ENCODE peak calls at places on chromosome 21, in six cellular contexts. N is IMR-90, R is K562, Z is SK-N-SH, V is GM12878, F is HepG2. K is an unnamed sample.

GRCh38 chr21:41631564-41632461 is 123.9 kb upstream of the TMPRSS2 start:
- DNase-seq in N (no peak), R (no peak), Z (no peak), V (no peak), F (no peak), K (peak; percentile 39)

GRCh38 chr21:37712204-37712934 is 203.9 kb downstream of the KCNJ6 start:
- DNase-seq in N (peak; percentile 73), R (peak; percentile 67), Z (peak; percentile 64), V (no peak), F (peak; percentile 41), K (peak; percentile 27)

GRCh38 chr21:16002872-16003466 is 273.2 kb downstream of the USP25 start:
- DNase-seq in N (peak; percentile 51), R (no peak), Z (peak; percentile 34), V (no peak), F (no peak), K (peak; percentile 20)

GRCh38 chr21:29238967-29239289 is 59.8 kb upstream of the BACH1 start:
- DNase-seq in N (peak; percentile 76), R (no peak), Z (no peak), V (no peak), F (no peak), K (no peak)

GRCh38 chr21:29130234-29130993 is at the start of gene MAP3K7CL:
- DNase-seq in N (peak; percentile 100), R (no peak), Z (no peak), V (no peak), F (no peak), K (no peak)

GRCh38 chr21:39353295-39353694 is 4.4 kb upstream of the HMGN1 start:
- DNase-seq in N (peak; percentile 73), R (no peak), Z (no peak), V (no peak), F (no peak), K (no peak)

GRCh38 chr21:37636152-37636860 is 269.7 kb downstream of the DYRK1A start:
- DNase-seq in N (peak; percentile 76), R (no peak), Z (no peak), V (no peak), F (no peak), K (peak; percentile 49)

GRCh38 chr21:41480086-41480690 is 27.8 kb downstream of the TMPRSS2 start:
- DNase-seq in N (no peak), R (no peak), Z (no peak), V (no peak), F (no peak), K (no peak)

GRCh38 chr21:29152936-29153335 is 22.5 kb downstream of the MAP3K7CL start:
- DNase-seq in N (no peak), R (no peak), Z (no peak), V (no peak), F (no peak), K (no peak)

GRCh38 chr21:38664821-38665220 is 140.9 kb upstream of the ETS2 start:
- DNase-seq in N (no peak), R (no peak), Z (no peak), V (no peak), F (no peak), K (no peak)

GRCh38 chr21:17105972-17106371 is 406.9 kb upstream of the CXADR start:
- DNase-seq in N (no peak), R (no peak), Z (no peak), V (no peak), F (no peak), K (no peak)

GRCh38 chr21:15421947-15422346 is 307.8 kb upstream of the USP25 start:
- DNase-seq in N (no peak), R (no peak), Z (no peak), V (no peak), F (no peak), K (no peak)

GRCh38 chr21:14057313-14057712 is 153.4 kb downstream of the LIPI start:
- DNase-seq in N (no peak), R (no peak), Z (no peak), V (no peak), F (no peak), K (no peak)

GRCh38 chr21:17782051-17782450 is 37.1 kb downstream of the C21orf91 start:
- DNase-seq in N (no peak), R (no peak), Z (no peak), V (no peak), F (no peak), K (no peak)

GRCh38 chr21:35077975-35078374 is 28.9 kb upstream of the RUNX1 start:
- DNase-seq in N (no peak), R (no peak), Z (no peak), V (no peak), F (no peak), K (no peak)

GRCh38 chr21:39452207-39452964 is 616 bp downstream of the SH3BGR start:
- DNase-seq in N (peak; percentile 83), R (no peak), Z (no peak), V (no peak), F (peak; percentile 3), K (no peak)

GRCh38 chr21:40964691-40965090 is 117.7 kb upstream of the DSCAM start:
- DNase-seq in N (no peak), R (no peak), Z (no peak), V (no peak), F (no peak), K (no peak)

GRCh38 chr21:36325373-36326010 is 5.5 kb downstream of the MORC3 start:
- DNase-seq in N (peak; percentile 42), R (no peak), Z (no peak), V (no peak), F (peak; percentile 42), K (no peak)

GRCh38 chr21:39104911-39105310 is 78.3 kb downstream of the PSMG1 start:
- DNase-seq in N (no peak), R (no peak), Z (no peak), V (no peak), F (no peak), K (no peak)

GRCh38 chr21:35206141-35207125 is 157.3 kb upstream of the RUNX1 start:
- DNase-seq in N (peak; percentile 32), R (peak; percentile 75), Z (no peak), V (no peak), F (no peak), K (no peak)

GRCh38 chr21:41639766-41640165 is 127.1 kb downstream of the RIPK4 start:
- DNase-seq in N (no peak), R (no peak), Z (no peak), V (no peak), F (no peak), K (no peak)

GRCh38 chr21:42107177-42107880 is 36.2 kb downstream of the UMODL1 start:
- DNase-seq in N (no peak), R (peak; percentile 52), Z (peak; percentile 48), V (no peak), F (no peak), K (no peak)

GRCh38 chr21:43297989-43298388 is 128.9 kb downstream of the SIK1 start:
- DNase-seq in N (no peak), R (no peak), Z (no peak), V (no peak), F (no peak), K (no peak)

GRCh38 chr21:18832950-18833349 is 429.4 kb upstream of the TMPRSS15 start:
- DNase-seq in N (no peak), R (no peak), Z (no peak), V (no peak), F (no peak), K (no peak)

GRCh38 chr21:33763573-33763881 is 121.2 kb downstream of the ITSN1 start:
- DNase-seq in N (no peak), R (no peak), Z (no peak), V (no peak), F (no peak), K (no peak)
- TF ChIP-seq SMC3 in N (no peak), R (no peak), Z (no peak), V (no peak), F (no peak), K (no peak)

DNA sequence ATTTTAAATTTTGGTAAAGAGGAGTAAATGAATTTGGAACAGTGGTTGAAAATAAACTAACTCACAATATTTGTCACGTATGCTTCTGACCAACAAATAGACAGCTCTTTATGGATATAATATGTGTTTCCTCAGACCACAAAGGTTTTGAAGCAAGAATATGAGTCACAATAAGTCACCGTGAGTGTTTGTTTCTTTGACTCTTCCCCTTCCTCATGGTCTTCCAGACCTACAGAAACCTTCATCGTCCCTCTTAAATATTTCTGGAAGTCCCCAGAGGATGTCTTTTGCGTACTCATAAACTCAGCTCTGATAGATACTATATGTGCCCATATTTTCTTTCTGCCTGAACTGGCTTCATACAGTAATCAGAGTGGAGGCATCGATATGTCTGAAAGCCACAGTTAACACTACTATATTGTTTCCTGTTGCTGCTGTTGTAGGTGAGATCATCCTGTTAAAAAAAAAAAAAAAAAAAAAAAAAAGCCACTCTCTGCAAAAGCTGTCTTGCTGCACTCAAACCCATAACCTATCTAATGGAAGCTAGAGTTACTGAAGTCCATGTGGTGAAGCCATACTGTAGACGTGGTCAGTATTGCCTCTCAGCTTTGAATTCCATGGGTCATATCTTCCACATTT is 38.4 kb downstream of the ADAMTS1 start:
- DNase-seq in N (peak; percentile 81), R (no peak), Z (no peak), V (no peak), F (no peak), K (no peak)
- TF ChIP-seq SMC3 in N (no peak), R (no peak), Z (no peak), V (no peak), F (no peak), K (no peak)

GRCh38 chr21:27793901-27794300 is 827.0 kb upstream of the ADAMTS5 start:
- DNase-seq in N (no peak), R (no peak), Z (no peak), V (no peak), F (no peak), K (no peak)

GRCh38 chr21:27799861-27800260 is 833.0 kb upstream of the ADAMTS5 start:
- DNase-seq in N (no peak), R (no peak), Z (no peak), V (no peak), F (no peak), K (no peak)

GRCh38 chr21:27796106-27796505 is 829.2 kb upstream of the ADAMTS5 start:
- DNase-seq in N (peak; percentile 68), R (no peak), Z (peak; percentile 40), V (no peak), F (no peak), K (no peak)

DNA sequence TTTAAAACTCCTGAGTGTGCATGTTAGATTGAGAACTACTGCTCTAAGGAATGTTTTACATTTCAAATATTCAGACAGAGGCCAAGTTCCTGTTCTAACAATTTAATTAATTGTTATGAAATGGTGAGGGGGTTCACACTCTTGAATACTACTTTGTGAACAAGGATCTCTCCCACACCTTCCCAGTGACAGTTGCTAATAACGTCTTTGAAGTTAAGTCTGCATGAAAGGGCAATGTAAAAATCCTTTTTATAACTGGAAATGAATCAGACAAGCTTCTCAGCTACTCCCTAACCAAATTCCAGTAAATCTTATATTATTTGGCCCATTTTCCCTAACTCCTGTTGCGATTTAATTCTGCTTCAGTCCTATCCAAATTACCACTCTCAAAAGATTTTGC is 828.5 kb upstream of the ADAMTS5 start:
- DNase-seq in N (no peak), R (no peak), Z (no peak), V (no peak), F (no peak), K (no peak)
- TF ChIP-seq SMC3 in N (no peak), R (no peak), Z (no peak), V (no peak), F (no peak), K (no peak)

DNA sequence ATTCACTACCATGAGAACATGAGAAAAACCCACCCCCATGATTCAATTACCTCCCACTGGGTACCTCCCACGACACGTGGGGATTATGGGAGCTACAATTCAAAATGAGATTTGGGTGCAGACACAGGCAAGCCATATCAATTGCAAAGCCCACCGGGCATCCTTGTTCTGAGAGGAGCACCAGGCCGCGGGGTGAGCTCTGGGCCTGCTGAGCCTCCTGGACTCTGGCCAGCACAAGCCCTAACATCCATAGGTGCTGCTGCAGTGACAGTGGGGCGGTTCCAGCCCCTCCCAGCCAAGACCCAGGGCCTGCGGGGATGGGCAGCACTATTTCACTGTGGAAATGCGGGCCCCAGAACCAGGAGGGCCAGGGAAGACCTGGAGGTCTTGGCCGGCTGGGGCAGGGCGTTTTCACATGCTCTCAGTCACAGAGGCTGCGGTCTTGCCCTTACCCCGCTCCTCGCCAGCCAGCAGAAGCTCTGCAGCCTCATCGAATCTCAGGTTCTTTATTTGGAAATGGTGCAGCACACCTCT is 103.8 kb downstream of the PCBP3 start:
- DNase-seq in N (no peak), R (no peak), Z (peak; percentile 73), V (no peak), F (no peak), K (no peak)
- TF ChIP-seq SMC3 in N (no peak), R (no peak), Z (no peak), V (no peak), F (no peak), K (no peak)

K was measured in A549.